ENCODE peak calls at places on chromosomes 16 and 17, in five cellular contexts. Z is NCI-H1105 treated with DMSO at 0.1 percent for 48 hours; Y is coronary artery; N is chondrocyte; U is CD4-positive, CD25-positive, alpha-beta regulatory T cell. L is an unnamed sample.

GRCh38 chr17:17419621-17420020 is 57.2 kb upstream of the MED9 start:
- DNase-seq in Y (no peak), N (no peak), U (no peak), Z (no peak), L (no peak)

GRCh38 chr16:66308096-66308495 is 58.4 kb upstream of the CDH5 start:
- DNase-seq in U (no peak), Y (no peak), N (no peak), Z (no peak), L (no peak)

GRCh38 chr17:75047398-75048098 is 523 bp downstream of the KCTD2 start:
- DNase-seq in Z (no peak), U (no peak), Y (no peak), N (no peak), L (peak)

GRCh38 chr16:89357055-89357454 is 133.3 kb downstream of the ANKRD11 start:
- DNase-seq in Z (no peak), Y (no peak), N (no peak), U (no peak), L (no peak)

GRCh38 chr17:28139822-28140221 is 97.3 kb downstream of the NLK start:
- DNase-seq in N (no peak), U (no peak), Z (no peak), Y (no peak), L (no peak)

GRCh38 chr17:30244853-30245385 is 9.4 kb upstream of the SLC6A4 start:
- DNase-seq in U (no peak), Z (no peak), N (no peak), Y (peak), L (no peak)

GRCh38 chr17:55303701-55304145 is 39.0 kb downstream of the HLF start:
- DNase-seq in U (no peak), Y (no peak), Z (no peak), N (no peak), L (no peak)

GRCh38 chr16:85290626-85291301 is 178.5 kb upstream of the CIBAR2 start:
- DNase-seq in Z (no peak), Y (no peak), N (no peak), U (no peak), L (no peak)

L was measured in B cell.